ENCODE peak calls at places on chromosomes 6 and 20, in ten cellular contexts. O is brain microvascular endothelial cell, Q is pancreas, H is esophagus squamous epithelium, N is fibroblast of the aortic adventitia, U is psoas muscle, Y is ovary, D is heart right ventricle, P is left lung, V is heart left ventricle. S is an unnamed sample.

GRCh38 chr20:10708342-10709185 is 34.8 kb upstream of the JAG1 start:
- DNase-seq in O (peak; percentile 71), Q (no peak), H (no peak), N (peak; percentile 92), U (no peak), Y (no peak), D (no peak), P (no peak), V (no peak), S (peak; percentile 63)

GRCh38 chr6:71537717-71538116 is 249.1 kb downstream of the OGFRL1 start:
- DNase-seq in O (no peak), Q (no peak), H (no peak), N (peak; percentile 71), U (no peak), Y (no peak), D (no peak), P (no peak), V (no peak), S (peak; percentile 54)

GRCh38 chr6:15365273-15365687 is 119.4 kb downstream of the JARID2 start:
- DNase-seq in O (peak; percentile 97), Q (peak; percentile 49), H (peak; percentile 23), N (peak; percentile 52), U (peak; percentile 91), Y (peak; percentile 64), D (peak; percentile 89), P (peak; percentile 86), V (peak; percentile 92), S (peak; percentile 82)

GRCh38 chr20:45017859-45018258 is 51.5 kb downstream of the STK4 start:
- DNase-seq in O (no peak), Q (no peak), H (no peak), N (no peak), U (no peak), Y (no peak), D (no peak), P (no peak), V (no peak), S (no peak)

GRCh38 chr6:93721386-93722048 is 302.2 kb upstream of the EPHA7 start:
- DNase-seq in O (peak; percentile 43), Q (no peak), H (no peak), N (peak; percentile 46), U (no peak), Y (no peak), D (no peak), P (no peak), V (no peak), S (peak; percentile 64)

GRCh38 chr20:10929023-10929422 is 255.2 kb upstream of the JAG1 start:
- DNase-seq in O (peak; percentile 43), Q (no peak), H (no peak), N (peak; percentile 23), U (no peak), Y (no peak), D (peak; percentile 7), P (no peak), V (no peak), S (no peak)

GRCh38 chr6:36769676-36770499 is 69.4 kb downstream of the CPNE5 start:
- DNase-seq in O (no peak), Q (no peak), H (no peak), N (peak; percentile 26), U (peak; percentile 52), Y (no peak), D (no peak), P (peak; percentile 44), V (no peak), S (peak; percentile 60)

GRCh38 chr6:12134991-12135390 is 122.9 kb downstream of the HIVEP1 start:
- DNase-seq in O (no peak), Q (no peak), H (no peak), N (no peak), U (no peak), Y (no peak), D (no peak), P (no peak), V (no peak), S (no peak)

GRCh38 chr20:38764563-38765355 is 16.5 kb downstream of the ACTR5 start:
- DNase-seq in O (peak; percentile 85), Q (peak; percentile 26), H (no peak), N (peak; percentile 86), U (no peak), Y (no peak), D (no peak), P (no peak), V (no peak), S (peak; percentile 91)

GRCh38 chr6:16903470-16903869 is 142.2 kb upstream of the ATXN1 start:
- DNase-seq in O (peak; percentile 27), Q (peak; percentile 19), H (no peak), N (peak; percentile 30), U (no peak), Y (no peak), D (no peak), P (no peak), V (no peak), S (peak; percentile 80)

GRCh38 chr6:55379486-55379885 is 52.2 kb downstream of the GFRAL start:
- DNase-seq in O (no peak), Q (no peak), H (no peak), N (no peak), U (no peak), Y (no peak), D (no peak), P (no peak), V (no peak), S (no peak)

GRCh38 chr6:43495409-43495941 is 14.7 kb downstream of the LRRC73 start:
- DNase-seq in O (no peak), Q (no peak), H (no peak), N (no peak), U (no peak), Y (no peak), D (no peak), P (no peak), V (no peak), S (peak; percentile 17)

GRCh38 chr6:150072201-150072600 is 3.3 kb upstream of the ULBP3 start:
- DNase-seq in O (peak; percentile 35), Q (peak; percentile 68), H (no peak), N (peak; percentile 26), U (peak; percentile 84), Y (no peak), D (no peak), P (peak; percentile 94), V (peak; percentile 70), S (peak; percentile 56)

GRCh38 chr6:170480045-170480714 is 72.9 kb downstream of the PSMB1 start:
- DNase-seq in O (peak; percentile 26), Q (no peak), H (no peak), N (no peak), U (no peak), Y (no peak), D (peak; percentile 32), P (no peak), V (peak; percentile 40), S (peak; percentile 34)

GRCh38 chr20:59141818-59142581 is 21.6 kb upstream of the ZNF831 start:
- DNase-seq in O (no peak), Q (no peak), H (no peak), N (no peak), U (no peak), Y (no peak), D (no peak), P (no peak), V (no peak), S (peak; percentile 5)

GRCh38 chr20:36439731-36440072 is 101.6 kb upstream of the MYL9 start:
- DNase-seq in O (no peak), Q (no peak), H (no peak), N (no peak), U (no peak), Y (no peak), D (no peak), P (no peak), V (no peak), S (no peak)

DNA sequence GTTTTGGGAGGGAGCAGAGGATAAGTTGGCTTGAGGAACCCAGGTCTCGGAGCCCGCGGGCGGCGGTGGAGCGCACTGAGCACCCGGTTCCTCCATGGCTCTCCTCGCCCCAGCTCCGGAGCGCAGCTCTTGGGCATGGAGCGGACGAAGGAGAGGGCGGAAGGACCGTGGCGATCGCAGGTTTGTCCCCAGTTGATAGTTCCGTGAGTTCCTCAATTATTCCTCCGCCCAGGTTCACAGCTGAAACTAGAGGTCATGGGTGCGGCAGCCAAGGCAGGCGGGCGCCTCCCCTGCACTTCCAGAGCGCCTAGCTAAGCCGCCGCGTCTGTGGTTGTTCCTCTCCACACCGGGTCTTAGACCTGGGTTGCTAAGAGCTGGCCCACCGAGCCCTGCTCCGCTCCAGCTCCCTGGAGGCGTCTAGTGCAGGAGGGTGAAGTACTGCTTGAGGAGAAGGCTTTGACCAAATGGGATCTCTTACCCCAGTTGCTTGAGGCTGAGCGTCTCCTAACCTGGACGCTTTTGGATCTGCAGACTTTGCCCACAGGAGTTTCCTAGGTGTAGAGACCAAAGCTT is at the start of gene HTR1B:
- DNase-seq in O (no peak), Q (no peak), H (no peak), N (no peak), U (no peak), Y (no peak), D (no peak), P (peak; percentile 73), V (no peak), S (no peak)
- TF ChIP-seq CTCF in O (no peak), Q (no peak), H (no peak), N (no peak), U (no peak), Y (no peak), D (no peak), P (no peak), V (no peak), S (no peak)

GRCh38 chr6:111591370-111591900 is 14.2 kb downstream of the TRAF3IP2 start:
- DNase-seq in O (peak; percentile 98), Q (peak; percentile 59), H (no peak), N (peak; percentile 100), U (peak; percentile 98), Y (peak; percentile 86), D (no peak), P (peak; percentile 90), V (peak; percentile 92), S (peak; percentile 100)
- H3K4me3 ChIP-seq in O (no peak overlapping the region), Q (no peak overlapping the region), H (no peak overlapping the region), N (no peak overlapping the region), U (peak overlapping the region; percentile 26), Y (no peak overlapping the region), D (no peak overlapping the region), P (no peak overlapping the region), V (no peak overlapping the region), S (peak overlapping the region; percentile 22)

DNA sequence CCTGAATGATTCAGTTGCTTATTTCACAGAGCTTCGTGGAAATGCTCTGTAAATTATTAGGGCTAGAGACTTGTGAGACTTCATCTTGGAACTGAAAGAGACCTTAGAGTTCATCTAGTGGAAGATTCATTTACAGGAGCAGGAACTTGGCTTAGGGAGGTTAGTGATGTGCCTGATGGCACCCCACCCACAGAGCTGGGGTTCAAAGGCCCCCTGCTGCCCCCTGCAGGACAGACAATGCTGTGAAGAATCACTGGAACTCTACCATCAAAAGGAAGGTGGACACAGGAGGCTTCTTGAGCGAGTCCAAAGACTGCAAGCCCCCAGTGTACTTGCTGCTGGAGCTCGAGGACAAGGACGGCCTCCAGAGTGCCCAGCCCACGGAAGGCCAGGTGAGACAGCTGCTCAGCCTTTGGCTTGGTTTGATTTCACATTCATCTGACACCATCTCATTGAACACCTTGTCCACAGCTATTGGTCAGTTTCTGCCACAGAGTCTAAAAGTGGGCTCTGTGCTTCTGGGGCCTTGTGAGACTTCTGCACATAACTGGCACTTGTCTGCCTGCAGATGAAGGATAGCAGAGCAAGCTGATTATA is 25.1 kb downstream of the MYBL2 start:
- DNase-seq in O (peak; percentile 36), Q (peak; percentile 34), H (no peak), N (peak; percentile 39), U (no peak), Y (no peak), D (no peak), P (no peak), V (no peak), S (peak; percentile 46)
- TF ChIP-seq CTCF in O (peak; percentile 80), Q (peak; percentile 42), H (peak; percentile 33), N (peak; percentile 62), U (peak; percentile 26), Y (no peak), D (peak; percentile 51), P (peak; percentile 31), V (no peak), S (peak; percentile 66)

GRCh38 chr20:17835941-17836861 is 132.4 kb downstream of the SNX5 start:
- DNase-seq in O (no peak), Q (peak; percentile 57), H (no peak), N (peak; percentile 99), U (peak; percentile 90), Y (peak; percentile 72), D (peak; percentile 87), P (no peak), V (peak; percentile 92), S (peak; percentile 96)
- H3K4me3 ChIP-seq in O (no peak overlapping the region), Q (no peak overlapping the region), H (no peak overlapping the region), N (peak overlapping the region; percentile 41), U (no peak overlapping the region), Y (no peak overlapping the region), D (no peak overlapping the region), P (no peak overlapping the region), V (no peak overlapping the region), S (no peak overlapping the region)